ENCODE peak calls at places on chromosome 10, in five cellular contexts. R, I, V, Q and A are unnamed samples.

GRCh38 chr10:108673756-108674155 is 1249.6 kb downstream of the XPNPEP1 start:
- DNase-seq in R (no peak), I (no peak), V (no peak), Q (no peak), A (no peak)

GRCh38 chr10:26457088-26457487 is 18.9 kb downstream of the APBB1IP start:
- DNase-seq in R (peak; percentile 15), I (no peak), V (no peak), Q (no peak), A (no peak)

GRCh38 chr10:106043833-106044232 is 1120.7 kb downstream of the SORCS1 start:
- DNase-seq in R (no peak), I (no peak), V (no peak), Q (no peak), A (no peak)

GRCh38 chr10:89073719-89074118 is 83.1 kb downstream of the FAS start:
- DNase-seq in R (no peak), I (no peak), V (no peak), Q (no peak), A (no peak)

GRCh38 chr10:74419491-74420466 is 268.8 kb downstream of the ADK start:
- DNase-seq in R (peak; percentile 16), I (no peak), V (no peak), Q (no peak), A (no peak)

GRCh38 chr10:32938554-32939061 is 19.4 kb downstream of the ITGB1 start:
- DNase-seq in R (peak; percentile 39), I (peak; percentile 34), V (no peak), Q (no peak), A (no peak)

GRCh38 chr10:89147256-89147655 is 59.9 kb downstream of the CH25H start:
- DNase-seq in R (no peak), I (no peak), V (no peak), Q (no peak), A (no peak)

GRCh38 chr10:85790155-85790789 is 576.3 kb downstream of the GRID1 start:
- DNase-seq in R (no peak), I (no peak), V (no peak), Q (no peak), A (no peak)

DNA sequence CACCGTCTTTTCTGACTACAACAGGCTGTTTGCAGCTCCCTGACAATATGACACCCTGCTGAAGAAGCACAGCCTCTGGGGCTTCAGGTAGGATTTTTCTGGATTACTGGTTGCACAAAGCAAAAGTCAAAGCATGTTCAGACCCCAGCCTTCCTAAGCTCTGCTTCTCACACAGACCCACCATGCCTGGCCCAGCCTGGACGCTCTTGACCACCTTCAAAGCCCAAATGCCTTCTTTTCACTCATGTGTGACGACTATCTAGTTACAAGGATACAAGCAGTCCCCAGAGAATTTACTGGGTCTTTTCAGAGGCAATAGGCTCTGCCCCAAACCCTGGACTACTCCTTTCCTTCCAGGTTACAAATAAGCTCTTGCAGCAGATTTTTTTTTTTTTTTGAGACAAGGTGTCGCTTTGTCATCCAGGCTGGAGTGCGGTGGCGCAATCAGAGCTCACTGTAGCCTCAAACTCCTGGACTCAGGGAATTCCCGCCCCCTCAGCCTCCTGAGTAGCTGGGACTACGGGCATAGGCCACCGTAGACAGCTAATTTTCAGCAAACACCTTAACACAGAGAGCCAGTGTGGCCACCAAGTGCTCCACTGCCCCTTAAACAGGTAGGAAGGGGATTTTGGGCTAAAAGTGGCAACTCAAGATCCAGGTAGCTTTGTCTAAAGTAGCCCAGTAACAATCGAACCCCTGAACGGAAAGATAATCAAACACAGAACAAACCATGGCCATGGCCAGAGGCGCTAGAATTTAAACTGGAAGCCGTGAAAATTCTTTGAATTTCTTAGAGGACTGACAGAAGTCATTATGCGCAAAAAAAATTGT is 16.2 kb downstream of the SVIL start:
- DNase-seq in R (peak; percentile 71), I (no peak), V (no peak), Q (peak; percentile 55), A (peak; percentile 83)
- H3K4me1 ChIP-seq in R (peaks cover 37% of the 10 kb centered on the region), I (peaks cover 54% of the 10 kb centered on the region), V (no peaks in the 10 kb centered on the region), Q (peaks cover 5% of the 10 kb centered on the region), A (peaks cover 69% of the 10 kb centered on the region)

GRCh38 chr10:100182908-100183307 is 2.9 kb downstream of the ERLIN1 start:
- DNase-seq in R (no peak), I (no peak), V (no peak), Q (no peak), A (no peak)

GRCh38 chr10:100186253-100186780 is 488 bp upstream of the ERLIN1 start:
- DNase-seq in R (peak; percentile 58), I (peak; percentile 35), V (no peak), Q (no peak), A (peak; percentile 72)

GRCh38 chr10:100183482-100183881 is 2.3 kb downstream of the ERLIN1 start:
- DNase-seq in R (peak; percentile 47), I (no peak), V (no peak), Q (no peak), A (no peak)

GRCh38 chr10:100185364-100186252 is at the start of gene ERLIN1:
- DNase-seq in R (peak; percentile 95), I (peak; percentile 93), V (peak; percentile 84), Q (peak; percentile 93), A (peak; percentile 95)

DNA sequence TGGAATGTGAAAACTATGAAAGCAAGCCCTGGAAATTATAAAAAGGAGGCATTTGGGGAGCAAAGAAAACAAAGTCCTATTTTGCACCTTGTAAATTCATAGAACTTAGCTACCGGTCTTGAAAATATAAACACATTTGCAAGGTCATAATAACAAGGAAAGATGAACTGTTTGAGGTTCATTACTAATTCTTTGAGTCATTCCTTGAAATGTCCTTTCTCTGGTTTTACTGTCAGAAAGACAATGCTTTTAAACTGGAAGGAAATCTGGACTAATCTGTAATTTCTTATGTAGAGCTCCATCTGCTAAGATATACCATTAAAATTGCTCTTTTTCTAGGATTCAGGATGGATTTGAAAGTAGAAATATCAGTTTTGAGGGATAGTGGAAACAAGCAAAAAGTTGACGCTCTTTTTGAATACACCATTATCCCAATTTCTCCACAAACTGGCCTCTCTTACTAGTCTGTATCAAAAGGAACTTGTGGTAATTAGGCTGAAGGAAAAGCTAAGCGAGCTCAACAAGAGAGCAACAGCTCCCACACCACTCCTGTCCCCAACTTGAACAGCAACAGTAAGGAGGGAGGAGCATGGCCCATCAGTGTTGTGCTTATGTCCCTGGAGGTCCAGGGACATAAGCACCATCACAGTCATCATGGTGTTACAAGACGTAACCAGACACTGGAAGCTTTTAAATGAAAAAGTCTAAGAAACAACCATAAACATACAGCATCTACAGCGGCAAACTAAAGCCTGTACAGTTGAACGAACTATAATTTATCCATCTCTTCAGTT is 1.2 kb downstream of the ERLIN1 start:
- DNase-seq in R (no peak), I (no peak), V (no peak), Q (no peak), A (no peak)
- TF ChIP-seq POLR2A in R (no peak), I (no peak), V (no peak), Q (no peak), A (no peak)

GRCh38 chr10:666237-667012 is 23.0 kb downstream of the DIP2C start:
- DNase-seq in R (peak; percentile 5), I (no peak), V (no peak), Q (no peak), A (no peak)
- H3K4me3 ChIP-seq in R (no peak overlapping the region), I (no peak overlapping the region), V (no peak overlapping the region), Q (no peak overlapping the region), A (peak overlapping the region; percentile 30)

GRCh38 chr10:48776528-48776927 is 91.9 kb downstream of the WDFY4 start:
- DNase-seq in R (no peak), I (no peak), V (no peak), Q (no peak), A (no peak)
- H3K4me1 ChIP-seq in R (no peaks in the 10 kb centered on the region), I (no peaks in the 10 kb centered on the region), V (no peaks in the 10 kb centered on the region), Q (no peaks in the 10 kb centered on the region), A (no peaks in the 10 kb centered on the region)

DNA sequence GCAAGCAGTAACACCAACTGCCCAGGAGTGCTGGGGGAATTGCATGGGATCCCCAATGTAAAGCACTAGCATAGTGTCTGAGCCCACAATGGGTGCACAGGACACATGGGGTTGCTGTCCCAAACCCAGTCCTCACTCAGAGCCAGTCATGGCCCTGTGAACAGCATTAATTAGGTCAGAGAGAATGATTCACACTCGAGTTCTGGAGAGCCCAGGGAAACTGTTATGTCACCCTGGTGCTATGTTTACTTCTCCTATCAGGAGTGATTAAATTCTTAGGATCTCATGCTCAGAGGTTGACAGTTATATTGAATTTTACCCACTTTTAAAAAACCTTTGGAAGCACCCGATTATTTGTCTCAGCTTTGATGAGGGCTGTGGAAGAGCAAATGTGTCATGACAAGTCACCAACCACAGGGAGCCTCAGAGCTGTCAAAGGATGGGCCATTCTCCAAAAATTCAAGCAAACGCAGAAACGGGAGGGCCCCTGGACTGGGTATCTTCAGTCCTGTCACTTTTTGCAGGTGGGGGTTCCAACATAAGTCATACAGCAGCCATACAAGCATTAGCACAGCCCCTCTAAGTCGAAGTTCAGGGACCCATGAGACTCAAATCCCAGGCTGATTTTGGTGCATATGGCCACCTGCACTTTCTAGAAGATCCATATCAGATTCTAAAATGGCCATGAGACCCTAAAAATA is 1.3 kb upstream of the RASSF4 start:
- DNase-seq in R (no peak), I (no peak), V (peak; percentile 12), Q (no peak), A (peak; percentile 66)
- TF ChIP-seq POLR2A in R (no peak), I (no peak), V (no peak), Q (no peak), A (no peak)

GRCh38 chr10:24849537-24850299 is 102.7 kb downstream of the PRTFDC1 start:
- DNase-seq in R (no peak), I (no peak), V (no peak), Q (no peak), A (no peak)
- H3K4me3 ChIP-seq in R (no peak overlapping the region), I (no peak overlapping the region), V (no peak overlapping the region), Q (no peak overlapping the region), A (no peak overlapping the region)